ENCODE peak calls at places on chromosome X, in four cellular contexts. T, Z, N and H are unnamed samples.

GRCh38 chrX:153812220-153812619 is 17.8 kb downstream of the SSR4 start:
- DNase-seq in T (no peak), Z (no peak), N (no peak), H (no peak)

GRCh38 chrX:7372843-7373525 is 225.0 kb upstream of the PUDP start:
- DNase-seq in T (no peak), Z (no peak), N (no peak), H (no peak)

GRCh38 chrX:118802857-118803256 is 20.8 kb upstream of the ZCCHC12 start:
- DNase-seq in T (peak; percentile 35), Z (no peak), N (no peak), H (no peak)

GRCh38 chrX:37371578-37371981 is 22.4 kb downstream of the PRRG1 start:
- DNase-seq in T (no peak), Z (no peak), N (no peak), H (no peak)

GRCh38 chrX:15854080-15854655 is 445 bp downstream of the AP1S2 start:
- DNase-seq in T (peak; percentile 76), Z (no peak), N (peak; percentile 24), H (no peak)

GRCh38 chrX:53065066-53065465 is 16.5 kb downstream of the GPR173 start:
- DNase-seq in T (no peak), Z (no peak), N (no peak), H (no peak)

GRCh38 chrX:32281853-32282252 is 929.5 kb downstream of the DMD start:
- DNase-seq in T (no peak), Z (no peak), N (no peak), H (no peak)

GRCh38 chrX:118550792-118551191 is 55.2 kb downstream of the DOCK11 start:
- DNase-seq in T (no peak), Z (no peak), N (no peak), H (no peak)

GRCh38 chrX:118928126-118928525 is 46.3 kb upstream of the LONRF3 start:
- DNase-seq in T (no peak), Z (no peak), N (no peak), H (no peak)

GRCh38 chrX:65463550-65463949 is 71.0 kb downstream of the LAS1L start:
- DNase-seq in T (no peak), Z (no peak), N (no peak), H (no peak)

GRCh38 chrX:20140410-20140809 is 1.2 kb downstream of the EIF1AX start:
- DNase-seq in T (no peak), Z (no peak), N (no peak), H (no peak)

GRCh38 chrX:3076416-3076991 is 35.2 kb downstream of the ARSF start:
- DNase-seq in T (no peak), Z (no peak), N (no peak), H (no peak)

GRCh38 chrX:152915541-152916241 is 17.8 kb downstream of the ZNF185 start:
- DNase-seq in T (peak; percentile 57), Z (peak; percentile 18), N (peak; percentile 22), H (peak; percentile 39)

GRCh38 chrX:102345916-102346315 is 93.9 kb downstream of the NXF2B start:
- DNase-seq in T (peak; percentile 56), Z (no peak), N (peak; percentile 6), H (peak; percentile 22)

GRCh38 chrX:128975716-128976115 is 547.6 kb downstream of the SMARCA1 start:
- DNase-seq in T (peak; percentile 3), Z (no peak), N (peak; percentile 23), H (peak; percentile 10)

DNA sequence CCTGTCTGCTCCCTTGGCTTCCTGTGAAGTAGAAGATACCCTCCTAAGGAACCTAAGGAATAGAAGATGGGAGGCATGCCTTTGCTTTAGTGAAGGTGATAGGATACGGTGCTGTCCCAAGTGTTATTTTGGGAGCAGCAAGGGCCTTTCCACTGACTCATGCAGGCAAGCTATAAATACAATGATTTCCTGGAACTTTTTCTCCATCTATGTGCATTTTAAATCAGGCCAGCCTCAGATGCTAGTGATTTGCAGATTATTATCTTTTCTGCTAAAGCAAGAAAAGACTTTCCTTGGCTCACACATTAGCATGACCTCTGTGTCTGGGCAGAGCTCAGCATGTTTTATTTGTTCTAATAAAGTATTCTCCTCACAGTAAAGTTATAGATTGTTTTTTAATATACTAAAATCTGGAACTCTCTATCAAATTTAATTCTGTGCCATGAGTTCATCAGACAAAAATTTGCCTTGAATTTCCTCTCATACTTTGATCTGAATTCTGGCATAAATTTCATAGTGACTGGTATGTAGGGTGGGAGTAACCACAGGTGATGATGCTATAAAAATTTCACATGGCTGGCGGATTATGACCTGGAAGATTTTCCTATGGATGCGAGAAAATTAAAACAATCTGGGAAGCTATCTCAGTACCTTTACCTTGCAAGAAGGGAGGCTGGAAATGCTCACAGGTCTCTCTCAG is 131.7 kb downstream of the REPS2 start:
- DNase-seq in T (no peak), Z (no peak), N (no peak), H (no peak)
- TF ChIP-seq TCF7L2 in T (no peak), Z (no peak), N (no peak), H (no peak)

GRCh38 chrX:23784487-23785301 is 1.7 kb downstream of the SAT1 start:
- DNase-seq in T (peak; percentile 48), Z (no peak), N (no peak), H (no peak)
- TF ChIP-seq POLR2AphosphoS5 in T (no peak), Z (peak; percentile 33), N (no peak), H (no peak)

GRCh38 chrX:9351112-9351511 is 113.7 kb upstream of the TBL1X start:
- DNase-seq in T (no peak), Z (no peak), N (no peak), H (no peak)

GRCh38 chrX:9352243-9352642 is 112.6 kb upstream of the TBL1X start:
- DNase-seq in T (no peak), Z (no peak), N (no peak), H (no peak)

GRCh38 chrX:9355739-9356138 is 109.1 kb upstream of the TBL1X start:
- DNase-seq in T (peak; percentile 27), Z (no peak), N (no peak), H (no peak)

GRCh38 chrX:9354918-9355317 is 109.9 kb upstream of the TBL1X start:
- DNase-seq in T (no peak), Z (no peak), N (no peak), H (no peak)

GRCh38 chrX:9352683-9353430 is 112.0 kb upstream of the TBL1X start:
- DNase-seq in T (peak; percentile 91), Z (no peak), N (peak; percentile 4), H (no peak)
- TF ChIP-seq TCF7L2 in T (no peak), Z (no peak), N (no peak), H (no peak)

GRCh38 chrX:134167804-134168203 is 69.2 kb upstream of the CCDC160 start:
- DNase-seq in T (no peak), Z (no peak), N (no peak), H (no peak)
- TF ChIP-seq POLR2AphosphoS5 in T (no peak), Z (no peak), N (no peak), H (no peak)

GRCh38 chrX:40091691-40092421 is 5.9 kb downstream of the BCOR start:
- DNase-seq in T (peak; percentile 31), Z (no peak), N (no peak), H (no peak)
- TF ChIP-seq TCF7L2 in T (no peak), Z (no peak), N (no peak), H (no peak)

DNA sequence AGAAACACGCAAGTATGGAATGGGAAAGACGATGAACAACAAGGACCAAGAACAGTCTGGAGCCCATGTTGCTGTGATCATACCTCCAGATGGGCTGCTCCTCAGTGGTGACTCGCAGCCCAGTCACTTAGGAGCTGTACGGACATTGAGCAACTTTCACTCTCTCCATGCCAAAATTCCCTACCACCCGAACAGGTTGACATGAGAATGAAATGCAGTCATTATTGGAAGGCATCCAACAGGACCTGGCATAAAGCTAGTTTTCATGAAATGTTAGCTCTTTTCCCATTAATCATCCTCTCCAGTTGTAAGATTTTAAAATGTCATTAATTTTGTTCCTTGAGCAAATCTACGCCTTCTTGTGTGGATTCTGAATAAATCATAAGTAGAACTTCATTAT is 82.7 kb upstream of the GPM6B start:
- DNase-seq in T (no peak), Z (no peak), N (no peak), H (no peak)
- TF ChIP-seq POLR2AphosphoS5 in T (no peak), Z (no peak), N (no peak), H (no peak)

DNA sequence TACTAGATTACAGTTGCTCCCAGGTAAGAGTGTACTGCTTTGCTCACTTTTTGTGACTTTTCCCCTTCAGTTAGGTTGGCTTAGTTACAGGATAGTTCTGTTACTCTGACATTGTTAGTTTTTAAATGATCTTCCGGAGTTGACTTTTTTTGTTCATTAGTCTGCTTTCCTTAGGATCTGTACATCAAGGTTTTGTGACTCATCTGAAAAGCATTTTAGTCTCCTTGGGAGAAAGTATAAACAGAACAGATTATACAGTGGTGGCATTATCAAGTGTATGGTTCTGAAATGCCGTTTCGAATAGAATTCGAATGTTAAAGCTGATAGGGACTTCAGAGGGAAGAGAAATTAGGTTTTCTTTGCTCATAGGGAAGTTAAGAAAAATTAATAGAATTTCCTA is 63.3 kb downstream of the USP9X start:
- DNase-seq in T (no peak), Z (no peak), N (no peak), H (no peak)
- TF ChIP-seq TCF7L2 in T (no peak), Z (no peak), N (no peak), H (no peak)

GRCh38 chrX:77937291-77937690 is 26.8 kb downstream of the ATP7A start:
- DNase-seq in T (no peak), Z (no peak), N (no peak), H (no peak)
- TF ChIP-seq POLR2AphosphoS5 in T (no peak), Z (no peak), N (no peak), H (no peak)